ENCODE peak calls at places on chromosomes 12 and 14, in eight cellular contexts. W is HFF-Myc, L is GM23248, Y is AG04450, V is WERI-Rb-1, P is cardiac fibroblast, T is GM23338, N is A673. S is an unnamed sample.

GRCh38 chr12:120404271-120404670 is 33.6 kb upstream of the COX6A1 start:
- DNase-seq in W (peak), L (no peak), Y (no peak), V (no peak), P (no peak), T (peak), N (peak), S (no peak)

GRCh38 chr12:39605501-39605900 is 14.1 kb downstream of the ABCD2 start:
- DNase-seq in W (no peak), L (no peak), Y (no peak), V (no peak), P (peak), T (no peak), N (no peak), S (no peak)

GRCh38 chr14:101118746-101119610 is 215.5 kb upstream of the RTL1 start:
- DNase-seq in W (no peak), L (no peak), Y (no peak), V (no peak), P (no peak), T (no peak), N (no peak), S (no peak)

GRCh38 chr12:12665194-12665593 is 30.8 kb downstream of the GPR19 start:
- DNase-seq in W (no peak), L (no peak), Y (no peak), V (no peak), P (no peak), T (peak), N (peak), S (no peak)

GRCh38 chr14:62947291-62947690 is 98.0 kb downstream of the KCNH5 start:
- DNase-seq in W (no peak), L (no peak), Y (no peak), V (no peak), P (no peak), T (no peak), N (no peak), S (no peak)

GRCh38 chr12:64781374-64782029 is 22.3 kb upstream of the GNS start:
- DNase-seq in W (no peak), L (no peak), Y (no peak), V (no peak), P (no peak), T (peak), N (peak), S (no peak)

GRCh38 chr12:29133141-29133540 is 15.9 kb upstream of the FAR2 start:
- DNase-seq in W (no peak), L (no peak), Y (no peak), V (no peak), P (no peak), T (no peak), N (no peak), S (no peak)

GRCh38 chr12:12741705-12742104 is 24.5 kb downstream of the CDKN1B start:
- DNase-seq in W (no peak), L (no peak), Y (no peak), V (no peak), P (no peak), T (no peak), N (no peak), S (no peak)

GRCh38 chr12:1835178-1836131 is 15.1 kb downstream of the LRTM2 start:
- DNase-seq in W (no peak), L (no peak), Y (no peak), V (no peak), P (no peak), T (no peak), N (no peak), S (peak)

GRCh38 chr12:42571327-42572009 is 18.1 kb downstream of the PRICKLE1 start:
- DNase-seq in W (no peak), L (no peak), Y (no peak), V (no peak), P (no peak), T (peak), N (no peak), S (no peak)

GRCh38 chr14:88554458-88555286 is at the start of gene PTPN21:
- DNase-seq in W (no peak), L (peak), Y (no peak), V (peak), P (peak), T (peak), N (peak), S (peak)

GRCh38 chr12:92297932-92298681 is 152.5 kb upstream of the BTG1 start:
- DNase-seq in W (no peak), L (peak), Y (peak), V (no peak), P (peak), T (no peak), N (no peak), S (no peak)

GRCh38 chr12:32821293-32822089 is 65.8 kb upstream of the YARS2 start:
- DNase-seq in W (no peak), L (no peak), Y (no peak), V (no peak), P (peak), T (no peak), N (no peak), S (no peak)

GRCh38 chr12:74722709-74723108 is 185.1 kb downstream of the ATXN7L3B start:
- DNase-seq in W (no peak), L (no peak), Y (no peak), V (no peak), P (no peak), T (peak), N (no peak), S (no peak)

GRCh38 chr12:46664771-46665287 is 161.0 kb downstream of the SLC38A4 start:
- DNase-seq in W (peak), L (peak), Y (peak), V (no peak), P (peak), T (no peak), N (peak), S (no peak)

GRCh38 chr12:108855284-108856169 is 1.9 kb downstream of the SSH1 start:
- DNase-seq in W (no peak), L (no peak), Y (no peak), V (no peak), P (no peak), T (no peak), N (no peak), S (no peak)

GRCh38 chr12:105538880-105539279 is 208.4 kb downstream of the C12orf75 start:
- DNase-seq in W (no peak), L (peak), Y (peak), V (no peak), P (peak), T (no peak), N (no peak), S (no peak)

GRCh38 chr14:85175556-85175955 is 354.4 kb upstream of the FLRT2 start:
- DNase-seq in W (no peak), L (peak), Y (peak), V (no peak), P (peak), T (no peak), N (no peak), S (no peak)

GRCh38 chr14:104933721-104934379 is 9.2 kb downstream of the PLD4 start:
- DNase-seq in W (no peak), L (no peak), Y (no peak), V (no peak), P (no peak), T (peak), N (no peak), S (peak)

GRCh38 chr12:60094436-60094835 is 498.6 kb downstream of the SLC16A7 start:
- DNase-seq in W (no peak), L (no peak), Y (no peak), V (no peak), P (no peak), T (no peak), N (no peak), S (no peak)

GRCh38 chr14:31084385-31084784 is 58.2 kb upstream of the STRN3 start:
- DNase-seq in W (no peak), L (no peak), Y (no peak), V (no peak), P (no peak), T (peak), N (no peak), S (no peak)

GRCh38 chr12:51887476-51888315 is at the start of gene ANKRD33:
- DNase-seq in W (no peak), L (peak), Y (no peak), V (peak), P (no peak), T (peak), N (no peak), S (peak)

GRCh38 chr12:90515199-90516175 is 439.5 kb downstream of the CCER1 start:
- DNase-seq in W (no peak), L (peak), Y (no peak), V (no peak), P (peak), T (no peak), N (no peak), S (no peak)

GRCh38 chr12:93766802-93767523 is 89.8 kb downstream of the CRADD start:
- DNase-seq in W (peak), L (peak), Y (no peak), V (no peak), P (peak), T (peak), N (peak), S (no peak)

GRCh38 chr14:75702606-75703261 is 41.7 kb downstream of the TTLL5 start:
- DNase-seq in W (no peak), L (peak), Y (no peak), V (no peak), P (no peak), T (no peak), N (no peak), S (no peak)

GRCh38 chr12:109763201-109763841 is 49.7 kb downstream of the FAM222A start:
- DNase-seq in W (peak), L (peak), Y (no peak), V (peak), P (peak), T (no peak), N (peak), S (peak)

GRCh38 chr14:75277796-75278421 is 719 bp upstream of the FOS start:
- DNase-seq in W (no peak), L (no peak), Y (no peak), V (no peak), P (peak), T (no peak), N (no peak), S (no peak)

GRCh38 chr14:30999038-30999773 is 26.2 kb upstream of the AP4S1 start:
- DNase-seq in W (no peak), L (no peak), Y (no peak), V (no peak), P (no peak), T (no peak), N (no peak), S (no peak)

GRCh38 chr14:92890830-92891598 is 31.9 kb upstream of the CHGA start:
- DNase-seq in W (no peak), L (no peak), Y (no peak), V (no peak), P (no peak), T (no peak), N (no peak), S (no peak)

GRCh38 chr12:1496162-1496925 is 98.0 kb downstream of the FBXL14 start:
- DNase-seq in W (no peak), L (peak), Y (no peak), V (no peak), P (no peak), T (no peak), N (no peak), S (peak)

GRCh38 chr12:13347241-13348043 is 150.9 kb downstream of the EMP1 start:
- DNase-seq in W (peak), L (peak), Y (no peak), V (no peak), P (peak), T (no peak), N (peak), S (no peak)

GRCh38 chr12:122028165-122028591 is 6.5 kb downstream of the BCL7A start:
- DNase-seq in W (no peak), L (peak), Y (no peak), V (no peak), P (no peak), T (no peak), N (no peak), S (no peak)

GRCh38 chr12:117018276-117018675 is 80.9 kb downstream of the TESC start:
- DNase-seq in W (no peak), L (no peak), Y (no peak), V (no peak), P (no peak), T (no peak), N (no peak), S (no peak)

GRCh38 chr12:70393787-70394519 is 27.9 kb downstream of the KCNMB4 start:
- DNase-seq in W (no peak), L (peak), Y (no peak), V (no peak), P (peak), T (no peak), N (no peak), S (no peak)

GRCh38 chr12:49824416-49824815 is 3.8 kb downstream of the NCKAP5L start:
- DNase-seq in W (no peak), L (no peak), Y (no peak), V (no peak), P (no peak), T (no peak), N (no peak), S (peak)

GRCh38 chr12:49825971-49826421 is 2.2 kb downstream of the NCKAP5L start:
- DNase-seq in W (no peak), L (peak), Y (no peak), V (no peak), P (peak), T (no peak), N (no peak), S (no peak)

GRCh38 chr12:49823951-49824350 is 4.3 kb downstream of the NCKAP5L start:
- DNase-seq in W (no peak), L (no peak), Y (no peak), V (peak), P (no peak), T (no peak), N (no peak), S (no peak)

GRCh38 chr12:49824886-49825285 is 3.3 kb downstream of the NCKAP5L start:
- DNase-seq in W (no peak), L (peak), Y (no peak), V (no peak), P (peak), T (no peak), N (no peak), S (no peak)

DNA sequence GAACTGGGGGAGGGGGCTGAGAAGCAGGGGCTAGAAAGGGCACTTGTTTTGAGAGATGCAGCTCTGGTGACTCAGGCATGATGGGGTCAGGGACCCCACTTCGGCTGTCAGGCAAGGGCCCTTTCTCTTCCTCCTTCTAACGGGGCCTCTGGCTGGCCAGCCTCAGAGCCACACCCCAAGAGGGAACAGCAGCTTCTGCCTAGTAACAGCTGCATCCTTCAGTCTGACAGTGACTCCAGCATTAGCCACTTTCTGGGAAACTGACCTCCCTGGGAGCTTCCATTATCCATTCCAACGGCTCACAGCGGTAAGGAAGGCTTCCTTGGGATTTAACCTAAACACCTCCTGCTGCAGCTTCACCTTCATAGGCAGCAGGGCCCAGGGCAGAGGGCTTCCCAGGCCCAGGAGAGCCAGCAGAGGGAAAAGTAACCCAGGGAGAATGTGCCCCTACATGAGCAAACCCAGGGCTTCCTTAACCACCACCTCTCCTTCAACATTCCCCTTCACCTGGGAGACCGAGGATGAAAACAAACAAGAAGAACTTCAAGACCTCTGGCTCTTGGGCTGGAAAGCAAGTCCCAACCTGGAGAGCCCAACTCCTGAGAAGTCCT is 2.7 kb downstream of the NCKAP5L start:
- DNase-seq in W (no peak), L (peak), Y (no peak), V (no peak), P (peak), T (peak), N (no peak), S (no peak)
- H3K4me3 ChIP-seq in W (peak), L (peak), Y (peak), V (no peak), P (no peak), T (no peak), N (no peak), S (no peak)

GRCh38 chr14:34302654-34303053 is 159.4 kb downstream of the SPTSSA start:
- DNase-seq in W (no peak), L (no peak), Y (no peak), V (no peak), P (no peak), T (no peak), N (no peak), S (no peak)

GRCh38 chr14:34300330-34300729 is 161.7 kb downstream of the SPTSSA start:
- DNase-seq in W (no peak), L (no peak), Y (no peak), V (no peak), P (no peak), T (no peak), N (peak), S (no peak)

GRCh38 chr14:34299360-34299759 is 162.7 kb downstream of the SPTSSA start:
- DNase-seq in W (no peak), L (no peak), Y (no peak), V (no peak), P (no peak), T (peak), N (no peak), S (no peak)

GRCh38 chr14:34301107-34301734 is 160.8 kb downstream of the SPTSSA start:
- DNase-seq in W (peak), L (peak), Y (no peak), V (peak), P (peak), T (peak), N (peak), S (no peak)

DNA sequence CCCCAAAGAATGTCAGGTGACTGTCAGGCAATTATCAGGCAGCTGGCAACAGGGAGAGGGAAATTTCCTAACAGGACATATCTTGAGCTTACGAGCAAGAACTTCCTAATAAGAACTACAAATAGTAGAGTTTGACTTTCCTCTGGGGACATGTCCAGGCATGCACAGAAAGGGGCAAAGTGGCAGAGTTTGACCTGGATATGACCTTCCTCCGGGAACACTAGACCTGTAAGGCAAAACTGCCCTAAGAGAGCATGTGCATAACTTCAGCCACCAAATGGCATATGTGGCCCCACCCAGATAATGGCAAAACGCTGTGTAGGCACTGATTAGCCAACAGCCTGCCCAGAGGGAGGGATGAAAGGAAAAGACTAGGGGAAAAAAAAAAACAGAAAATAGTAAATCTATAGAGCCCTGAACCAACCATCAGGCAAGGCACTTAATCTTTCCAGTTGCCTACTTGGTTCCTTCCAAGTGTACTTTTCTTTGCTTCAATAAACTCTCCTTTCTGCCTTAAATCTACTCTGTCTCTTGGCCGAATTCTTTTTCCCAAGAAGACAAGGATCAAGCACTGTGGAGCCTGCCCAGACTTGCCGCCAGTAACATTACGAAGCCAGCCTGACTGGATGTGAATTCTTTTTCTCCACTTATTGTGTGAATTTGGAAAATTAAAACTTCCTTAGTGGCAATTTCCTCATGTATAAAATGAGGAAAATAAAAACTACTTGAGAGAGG is 164.1 kb downstream of the SPTSSA start:
- DNase-seq in W (peak), L (no peak), Y (no peak), V (no peak), P (no peak), T (no peak), N (no peak), S (no peak)
- H3K4me3 ChIP-seq in W (no peak), L (no peak), Y (no peak), V (no peak), P (no peak), T (no peak), N (no peak), S (no peak)

GRCh38 chr14:49857427-49858003 is 4.9 kb upstream of the NEMF start:
- DNase-seq in W (no peak), L (no peak), Y (no peak), V (no peak), P (no peak), T (no peak), N (no peak), S (no peak)
- H3K4me3 ChIP-seq in W (no peak), L (no peak), Y (no peak), V (no peak), P (no peak), T (no peak), N (no peak), S (no peak)

GRCh38 chr12:21456291-21456780 is 18.9 kb downstream of the PYROXD1 start:
- DNase-seq in W (no peak), L (peak), Y (no peak), V (no peak), P (peak), T (no peak), N (no peak), S (no peak)
- H3K4me3 ChIP-seq in W (no peak), L (no peak), Y (no peak), V (no peak), P (no peak), T (no peak), N (no peak), S (no peak)